ENCODE peak calls at places on chromosomes 12 and 14, in nine cellular contexts. K is K562, R is MCF 10A, Y is cardiac fibroblast, M is AG09309, P is tibial nerve, W is dorsolateral prefrontal cortex, N is A549, J is neural crest cell. E is an unnamed sample.

GRCh38 chr14:99006271-99006670 is 265.7 kb downstream of the BCL11B start:
- DNase-seq in Y (no peak), P (no peak), W (no peak), K (no peak), N (no peak), M (no peak), J (no peak), R (no peak), E (no peak)

GRCh38 chr12:110501378-110501721 is 561 bp downstream of the VPS29 start:
- DNase-seq in M (peak), K (no peak), W (no peak), P (no peak), R (peak), J (no peak), Y (peak), N (peak), E (peak)

GRCh38 chr12:29350080-29350479 is 30.9 kb downstream of the ERGIC2 start:
- DNase-seq in J (no peak), M (peak), N (no peak), Y (peak), W (no peak), P (no peak), K (no peak), R (peak), E (no peak)

GRCh38 chr12:67630373-67631088 is 18.0 kb upstream of the DYRK2 start:
- DNase-seq in N (no peak), P (no peak), J (no peak), K (peak), R (no peak), Y (no peak), W (no peak), M (no peak), E (no peak)

GRCh38 chr12:7907009-7907408 is 29.0 kb downstream of the SLC2A3 start:
- DNase-seq in M (peak), R (peak), P (no peak), W (no peak), K (peak), Y (peak), N (peak), J (peak), E (no peak)

GRCh38 chr12:70338531-70338930 is 27.6 kb upstream of the KCNMB4 start:
- DNase-seq in W (no peak), Y (peak), K (no peak), P (no peak), M (no peak), N (no peak), J (no peak), R (no peak), E (no peak)

GRCh38 chr12:110816761-110817160 is 30.0 kb upstream of the CCDC63 start:
- DNase-seq in K (no peak), J (no peak), Y (no peak), W (no peak), N (no peak), P (no peak), M (no peak), R (no peak), E (no peak)

GRCh38 chr14:76919811-76920571 is 93.8 kb downstream of the LRRC74A start:
- DNase-seq in R (no peak), Y (peak), M (no peak), N (no peak), J (no peak), W (no peak), K (no peak), P (no peak), E (no peak)

GRCh38 chr12:118694128-118694775 is 287.1 kb upstream of the SRRM4 start:
- DNase-seq in R (no peak), M (no peak), P (no peak), W (no peak), J (no peak), K (no peak), Y (no peak), N (no peak), E (no peak)

DNA sequence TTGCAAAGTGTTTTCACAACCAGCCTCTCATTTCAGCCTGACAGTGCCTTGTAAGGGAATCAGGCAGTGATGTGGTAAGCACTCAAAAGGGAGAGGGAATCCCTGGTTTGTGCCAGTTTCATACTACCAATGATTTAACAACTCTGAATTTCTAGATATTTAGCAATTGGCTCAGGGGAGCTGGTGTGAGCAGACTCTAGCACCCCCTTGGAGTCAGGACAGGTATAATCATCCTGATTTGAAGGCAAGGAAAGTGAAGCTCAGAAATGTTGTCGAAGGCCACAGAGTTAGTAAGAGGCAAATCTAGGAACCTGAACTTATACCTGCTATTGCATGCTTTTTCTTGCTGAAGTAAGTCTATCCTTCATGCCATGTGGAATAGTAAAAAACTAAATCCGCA is 63.1 kb upstream of the DACT1 start:
- DNase-seq in P (no peak), M (no peak), Y (peak), K (no peak), N (no peak), J (no peak), R (no peak), W (no peak), E (no peak)
- TF ChIP-seq CTCF in P (no peak), M (peak), Y (peak), K (peak), N (no peak), J (no peak), R (no peak), W (no peak), E (no peak)

GRCh38 chr12:91333966-91334365 is 151.3 kb upstream of the DCN start:
- DNase-seq in Y (no peak), R (no peak), N (no peak), M (no peak), J (no peak), W (no peak), P (no peak), K (no peak), E (no peak)

GRCh38 chr12:91331371-91331770 is 148.8 kb upstream of the DCN start:
- DNase-seq in N (no peak), P (no peak), W (no peak), Y (no peak), M (no peak), R (no peak), J (no peak), K (no peak), E (no peak)

GRCh38 chr12:91327889-91328288 is 145.3 kb upstream of the DCN start:
- DNase-seq in K (no peak), Y (peak), W (no peak), P (no peak), N (no peak), M (peak), J (no peak), R (peak), E (no peak)

GRCh38 chr12:91335724-91336123 is 153.1 kb upstream of the DCN start:
- DNase-seq in K (no peak), R (no peak), J (no peak), Y (no peak), M (no peak), W (no peak), N (no peak), P (no peak), E (no peak)

DNA sequence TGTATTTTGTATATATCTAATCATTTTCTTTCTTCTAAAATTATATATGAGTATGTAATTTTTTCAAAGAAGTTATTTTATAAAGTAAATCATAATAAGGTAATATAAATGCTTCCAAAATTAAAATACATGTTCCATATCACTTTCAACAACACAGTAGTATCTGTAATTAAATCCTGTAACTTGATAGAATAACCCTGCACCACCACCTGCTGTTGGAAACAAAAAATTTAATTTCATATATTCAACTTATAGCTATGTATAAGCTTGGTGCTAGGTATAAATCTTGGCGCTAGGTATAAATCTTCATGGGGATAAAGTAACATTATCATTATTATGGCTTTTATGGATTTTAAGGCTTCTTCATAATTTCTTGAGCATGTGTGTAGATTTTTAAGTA is 149.7 kb upstream of the DCN start:
- DNase-seq in N (no peak), Y (peak), P (no peak), W (no peak), M (no peak), R (peak), K (no peak), J (no peak), E (no peak)
- TF ChIP-seq CTCF in N (no peak), Y (no peak), P (peak), W (peak), M (no peak), R (peak), K (no peak), J (no peak), E (peak)

GRCh38 chr14:22265319-22266140 is 323.5 kb downstream of the DAD1 start:
- DNase-seq in K (no peak), P (no peak), N (no peak), Y (peak), M (no peak), W (no peak), R (no peak), J (no peak), E (no peak)
- TF ChIP-seq CTCF in K (no peak), P (no peak), N (no peak), Y (no peak), M (no peak), W (no peak), R (no peak), J (peak), E (no peak)

GRCh38 chr12:64273527-64274403 is 51.7 kb upstream of the KICS2 start:
- DNase-seq in K (peak), R (peak), P (no peak), Y (peak), M (no peak), W (no peak), N (peak), J (peak), E (no peak)
- TF ChIP-seq CTCF in K (peak), R (peak), P (peak), Y (peak), M (peak), W (peak), N (no peak), J (peak), E (no peak)

DNA sequence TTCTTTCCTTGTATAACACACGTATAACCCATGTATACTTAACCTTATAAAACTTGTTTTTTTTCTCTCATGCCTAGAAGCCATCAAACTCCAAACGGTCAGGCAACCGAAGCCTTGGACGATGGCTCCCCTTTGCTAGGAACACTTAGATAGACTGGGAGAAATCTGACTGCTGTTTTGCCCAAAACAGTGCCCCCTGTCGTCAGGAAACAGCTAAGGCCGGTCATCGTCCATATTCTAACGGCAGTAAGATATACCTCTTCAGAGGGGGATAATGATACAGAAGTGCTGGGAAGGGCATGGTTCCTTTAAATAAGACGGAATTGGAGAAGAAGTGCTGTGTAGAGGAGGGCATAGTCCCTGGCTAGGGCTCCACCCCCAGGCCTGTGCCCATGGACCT is 130.5 kb downstream of the SLC41A2 start:
- DNase-seq in P (no peak), R (no peak), W (no peak), Y (peak), N (no peak), M (no peak), K (peak), J (no peak), E (no peak)
- TF ChIP-seq CTCF in P (no peak), R (no peak), W (no peak), Y (peak), N (no peak), M (peak), K (peak), J (peak), E (no peak)

DNA sequence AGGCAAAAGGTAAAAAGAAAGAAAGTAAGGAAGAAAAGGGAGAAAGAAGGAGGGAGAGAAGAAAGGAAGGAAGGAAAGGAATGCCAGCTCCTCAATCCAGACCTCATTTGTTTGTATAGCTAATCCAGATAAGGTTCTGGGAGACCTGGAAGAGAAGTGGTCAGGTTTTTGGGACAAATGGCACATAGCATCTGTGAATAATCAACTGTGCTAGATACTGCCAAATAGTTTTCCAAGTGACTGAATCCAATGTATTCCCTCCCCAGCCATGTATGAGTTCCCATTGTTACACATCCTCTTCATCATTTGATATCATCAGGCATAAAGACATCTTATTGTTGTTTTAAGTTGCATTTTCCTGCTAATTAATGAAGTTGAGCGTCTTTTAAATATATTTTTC is 18.6 kb upstream of the PTGR2 start:
- DNase-seq in N (no peak), J (no peak), Y (no peak), M (no peak), K (no peak), W (no peak), P (no peak), R (no peak), E (no peak)
- TF ChIP-seq CTCF in N (no peak), J (no peak), Y (no peak), M (no peak), K (no peak), W (no peak), P (no peak), R (no peak), E (no peak)

GRCh38 chr14:32593290-32593942 is 264.3 kb downstream of the AKAP6 start:
- DNase-seq in N (no peak), K (no peak), R (peak), Y (peak), P (no peak), W (no peak), J (no peak), M (peak), E (no peak)
- TF ChIP-seq CTCF in N (no peak), K (no peak), R (no peak), Y (no peak), P (no peak), W (no peak), J (no peak), M (no peak), E (no peak)

GRCh38 chr14:19874842-19875241 is at the start of gene OR4K2:
- DNase-seq in R (no peak), K (no peak), J (no peak), W (no peak), P (no peak), Y (no peak), M (no peak), N (no peak), E (no peak)

GRCh38 chr14:19873178-19873577 is 1.8 kb upstream of the OR4K2 start:
- DNase-seq in M (no peak), W (no peak), Y (no peak), J (no peak), K (no peak), P (no peak), N (no peak), R (no peak), E (no peak)

DNA sequence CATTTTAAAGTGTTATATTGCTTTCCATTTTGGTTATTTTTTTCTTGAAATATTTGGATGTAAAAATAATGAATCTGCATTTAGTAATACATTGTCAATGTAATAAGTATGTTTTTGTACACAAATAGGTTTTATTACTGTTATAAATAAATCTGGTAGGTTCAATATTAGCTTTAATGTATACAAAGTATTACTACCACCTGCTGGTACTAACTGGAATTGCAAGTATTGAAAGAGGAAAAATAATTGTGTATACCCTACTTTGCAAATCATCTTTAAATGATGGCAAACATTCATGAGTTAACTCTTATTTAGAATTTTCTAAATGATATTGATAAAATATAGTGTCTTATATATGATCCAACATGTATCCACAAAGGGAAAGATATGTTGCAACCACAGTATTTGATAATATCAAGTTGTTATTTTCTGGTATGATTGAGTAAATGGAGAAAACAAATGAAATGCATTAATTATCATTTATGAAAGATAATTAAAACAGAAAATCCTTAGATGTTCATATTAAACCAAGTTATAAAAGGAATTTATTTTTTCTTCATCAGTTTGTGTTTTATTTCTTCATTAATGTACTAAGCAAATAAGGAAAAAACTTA is 3.2 kb downstream of the OR4K2 start:
- DNase-seq in K (peak), P (no peak), R (peak), N (no peak), W (no peak), Y (peak), J (no peak), M (no peak), E (no peak)
- TF ChIP-seq CTCF in K (peak), P (no peak), R (peak), N (peak), W (peak), Y (peak), J (peak), M (peak), E (peak)

E was measured in mesothelial cell of epicardium.